ENCODE peak calls at places on chromosomes 6 and 20, in ten cellular contexts. One of them, this sample, is unnamed.

GRCh38 chr6:17454316-17455005 is 61.1 kb downstream of the CAP2 start:
- DNase-seq in A549: no peak
- DNase-seq in GM12865: no peak
- DNase-seq in effector CD8-positive, alpha-beta T cell: no peak
- DNase-seq in adrenal gland: no peak
- DNase-seq in mucosa of descending colon: no peak
- DNase-seq in tibial artery: no peak
- DNase-seq in brain microvascular endothelial cell: peak
- DNase-seq in cardiac muscle cell: peak
- DNase-seq in renal cortical epithelial cell: no peak
- DNase-seq in this sample: no peak

GRCh38 chr20:15362849-15363248 is 1025.4 kb upstream of the FLRT3 start:
- DNase-seq in A549: no peak
- DNase-seq in GM12865: no peak
- DNase-seq in effector CD8-positive, alpha-beta T cell: no peak
- DNase-seq in adrenal gland: no peak
- DNase-seq in mucosa of descending colon: no peak
- DNase-seq in tibial artery: no peak
- DNase-seq in brain microvascular endothelial cell: no peak
- DNase-seq in cardiac muscle cell: no peak
- DNase-seq in renal cortical epithelial cell: no peak
- DNase-seq in this sample: no peak

GRCh38 chr20:45727044-45727443 is 4.9 kb downstream of the SPINT4 start:
- DNase-seq in A549: no peak
- DNase-seq in GM12865: peak
- DNase-seq in effector CD8-positive, alpha-beta T cell: no peak
- DNase-seq in adrenal gland: no peak
- DNase-seq in mucosa of descending colon: no peak
- DNase-seq in tibial artery: no peak
- DNase-seq in brain microvascular endothelial cell: no peak
- DNase-seq in cardiac muscle cell: peak
- DNase-seq in renal cortical epithelial cell: peak
- DNase-seq in this sample: no peak

GRCh38 chr6:108684809-108685329 is 124.2 kb downstream of the FOXO3 start:
- DNase-seq in A549: no peak
- DNase-seq in GM12865: peak
- DNase-seq in effector CD8-positive, alpha-beta T cell: no peak
- DNase-seq in adrenal gland: peak
- DNase-seq in mucosa of descending colon: peak
- DNase-seq in tibial artery: no peak
- DNase-seq in brain microvascular endothelial cell: peak
- DNase-seq in cardiac muscle cell: peak
- DNase-seq in renal cortical epithelial cell: peak
- DNase-seq in this sample: no peak

GRCh38 chr6:134457941-134458340 is 140.0 kb upstream of the SGK1 start:
- DNase-seq in A549: no peak
- DNase-seq in GM12865: peak
- DNase-seq in effector CD8-positive, alpha-beta T cell: no peak
- DNase-seq in adrenal gland: no peak
- DNase-seq in mucosa of descending colon: no peak
- DNase-seq in tibial artery: no peak
- DNase-seq in brain microvascular endothelial cell: no peak
- DNase-seq in cardiac muscle cell: no peak
- DNase-seq in renal cortical epithelial cell: no peak
- DNase-seq in this sample: no peak

GRCh38 chr6:111061493-111061892 is 25.8 kb upstream of the SLC16A10 start:
- DNase-seq in A549: no peak
- DNase-seq in GM12865: no peak
- DNase-seq in effector CD8-positive, alpha-beta T cell: no peak
- DNase-seq in adrenal gland: no peak
- DNase-seq in mucosa of descending colon: no peak
- DNase-seq in tibial artery: no peak
- DNase-seq in brain microvascular endothelial cell: peak
- DNase-seq in cardiac muscle cell: no peak
- DNase-seq in renal cortical epithelial cell: no peak
- DNase-seq in this sample: no peak

GRCh38 chr6:148887181-148887580 is 140.4 kb downstream of the UST start:
- DNase-seq in A549: no peak
- DNase-seq in GM12865: no peak
- DNase-seq in effector CD8-positive, alpha-beta T cell: no peak
- DNase-seq in adrenal gland: peak
- DNase-seq in mucosa of descending colon: no peak
- DNase-seq in tibial artery: no peak
- DNase-seq in brain microvascular endothelial cell: no peak
- DNase-seq in cardiac muscle cell: no peak
- DNase-seq in renal cortical epithelial cell: peak
- DNase-seq in this sample: no peak

GRCh38 chr6:68559052-68559451 is 76.0 kb upstream of the ADGRB3 start:
- DNase-seq in A549: no peak
- DNase-seq in GM12865: no peak
- DNase-seq in effector CD8-positive, alpha-beta T cell: no peak
- DNase-seq in adrenal gland: no peak
- DNase-seq in mucosa of descending colon: no peak
- DNase-seq in tibial artery: no peak
- DNase-seq in brain microvascular endothelial cell: no peak
- DNase-seq in cardiac muscle cell: no peak
- DNase-seq in renal cortical epithelial cell: peak
- DNase-seq in this sample: peak

GRCh38 chr6:110296151-110297028 is 61.8 kb downstream of the METTL24 start:
- DNase-seq in A549: no peak
- DNase-seq in GM12865: no peak
- DNase-seq in effector CD8-positive, alpha-beta T cell: no peak
- DNase-seq in adrenal gland: no peak
- DNase-seq in mucosa of descending colon: no peak
- DNase-seq in tibial artery: no peak
- DNase-seq in brain microvascular endothelial cell: no peak
- DNase-seq in cardiac muscle cell: no peak
- DNase-seq in renal cortical epithelial cell: no peak
- DNase-seq in this sample: no peak

GRCh38 chr6:81589465-81590313 is 162.8 kb downstream of the TENT5A start:
- DNase-seq in A549: no peak
- DNase-seq in GM12865: no peak
- DNase-seq in effector CD8-positive, alpha-beta T cell: no peak
- DNase-seq in adrenal gland: no peak
- DNase-seq in mucosa of descending colon: no peak
- DNase-seq in tibial artery: no peak
- DNase-seq in brain microvascular endothelial cell: no peak
- DNase-seq in cardiac muscle cell: peak
- DNase-seq in renal cortical epithelial cell: no peak
- DNase-seq in this sample: no peak

GRCh38 chr6:42338573-42339218 is 113.0 kb downstream of the TRERF1 start:
- DNase-seq in A549: peak
- DNase-seq in GM12865: no peak
- DNase-seq in effector CD8-positive, alpha-beta T cell: no peak
- DNase-seq in adrenal gland: peak
- DNase-seq in mucosa of descending colon: no peak
- DNase-seq in tibial artery: no peak
- DNase-seq in brain microvascular endothelial cell: peak
- DNase-seq in cardiac muscle cell: peak
- DNase-seq in renal cortical epithelial cell: peak
- DNase-seq in this sample: no peak

GRCh38 chr20:23125625-23126191 is 39.6 kb upstream of the CD93 start:
- DNase-seq in A549: no peak
- DNase-seq in GM12865: peak
- DNase-seq in effector CD8-positive, alpha-beta T cell: no peak
- DNase-seq in adrenal gland: peak
- DNase-seq in mucosa of descending colon: no peak
- DNase-seq in tibial artery: peak
- DNase-seq in brain microvascular endothelial cell: peak
- DNase-seq in cardiac muscle cell: peak
- DNase-seq in renal cortical epithelial cell: no peak
- DNase-seq in this sample: no peak

GRCh38 chr6:155315516-155315871 is 1.2 kb upstream of the TFB1M start:
- DNase-seq in A549: no peak
- DNase-seq in GM12865: no peak
- DNase-seq in effector CD8-positive, alpha-beta T cell: no peak
- DNase-seq in adrenal gland: no peak
- DNase-seq in mucosa of descending colon: no peak
- DNase-seq in tibial artery: no peak
- DNase-seq in brain microvascular endothelial cell: no peak
- DNase-seq in cardiac muscle cell: peak
- DNase-seq in renal cortical epithelial cell: peak
- DNase-seq in this sample: no peak

GRCh38 chr6:117451607-117452164 is 25.9 kb upstream of the ROS1 start:
- DNase-seq in A549: no peak
- DNase-seq in GM12865: no peak
- DNase-seq in effector CD8-positive, alpha-beta T cell: no peak
- DNase-seq in adrenal gland: no peak
- DNase-seq in mucosa of descending colon: no peak
- DNase-seq in tibial artery: no peak
- DNase-seq in brain microvascular endothelial cell: no peak
- DNase-seq in cardiac muscle cell: peak
- DNase-seq in renal cortical epithelial cell: peak
- DNase-seq in this sample: no peak

GRCh38 chr6:10837009-10837691 is 1.2 kb downstream of the MAK start:
- DNase-seq in A549: peak
- DNase-seq in GM12865: no peak
- DNase-seq in effector CD8-positive, alpha-beta T cell: no peak
- DNase-seq in adrenal gland: peak
- DNase-seq in mucosa of descending colon: peak
- DNase-seq in tibial artery: no peak
- DNase-seq in brain microvascular endothelial cell: peak
- DNase-seq in cardiac muscle cell: peak
- DNase-seq in renal cortical epithelial cell: peak
- DNase-seq in this sample: no peak

GRCh38 chr20:58623579-58624473 is 27.3 kb upstream of the STX16 start:
- DNase-seq in A549: peak
- DNase-seq in GM12865: no peak
- DNase-seq in effector CD8-positive, alpha-beta T cell: no peak
- DNase-seq in adrenal gland: peak
- DNase-seq in mucosa of descending colon: peak
- DNase-seq in tibial artery: peak
- DNase-seq in brain microvascular endothelial cell: peak
- DNase-seq in cardiac muscle cell: peak
- DNase-seq in renal cortical epithelial cell: peak
- DNase-seq in this sample: no peak

GRCh38 chr6:17057322-17057721 is 44.5 kb upstream of the STMND1 start:
- DNase-seq in A549: no peak
- DNase-seq in GM12865: no peak
- DNase-seq in effector CD8-positive, alpha-beta T cell: no peak
- DNase-seq in adrenal gland: no peak
- DNase-seq in mucosa of descending colon: no peak
- DNase-seq in tibial artery: no peak
- DNase-seq in brain microvascular endothelial cell: no peak
- DNase-seq in cardiac muscle cell: peak
- DNase-seq in renal cortical epithelial cell: no peak
- DNase-seq in this sample: no peak

GRCh38 chr6:37514377-37514776 is 14.7 kb upstream of the CCDC167 start:
- DNase-seq in A549: no peak
- DNase-seq in GM12865: no peak
- DNase-seq in effector CD8-positive, alpha-beta T cell: no peak
- DNase-seq in adrenal gland: no peak
- DNase-seq in mucosa of descending colon: no peak
- DNase-seq in tibial artery: no peak
- DNase-seq in brain microvascular endothelial cell: peak
- DNase-seq in cardiac muscle cell: no peak
- DNase-seq in renal cortical epithelial cell: peak
- DNase-seq in this sample: peak

GRCh38 chr20:50689864-50690263 is 1.5 kb downstream of the RIPOR3 start:
- DNase-seq in A549: no peak
- DNase-seq in GM12865: no peak
- DNase-seq in effector CD8-positive, alpha-beta T cell: no peak
- DNase-seq in adrenal gland: peak
- DNase-seq in mucosa of descending colon: no peak
- DNase-seq in tibial artery: no peak
- DNase-seq in brain microvascular endothelial cell: no peak
- DNase-seq in cardiac muscle cell: peak
- DNase-seq in renal cortical epithelial cell: no peak
- DNase-seq in this sample: no peak